ENCODE peak calls at places on chromosomes 12 and 14, in seven cellular contexts. Q, T, I, A, D, R and W are unnamed samples.

GRCh38 chr14:97851438-97851995 is 1054.3 kb downstream of the VRK1 start:
- DNase-seq in Q (no peak), T (no peak), I (no peak), A (no peak), D (no peak), R (no peak), W (no peak)

GRCh38 chr12:56020437-56021189 is at the start of gene IKZF4:
- DNase-seq in Q (no peak), T (no peak), I (no peak), A (peak), D (peak), R (peak), W (peak)

GRCh38 chr14:98940693-98941437 is 331.1 kb downstream of the BCL11B start:
- DNase-seq in Q (no peak), T (no peak), I (no peak), A (no peak), D (no peak), R (no peak), W (no peak)

GRCh38 chr14:70663707-70664179 is 22.0 kb downstream of the TTC9 start:
- DNase-seq in Q (no peak), T (peak), I (no peak), A (no peak), D (no peak), R (no peak), W (no peak)

GRCh38 chr12:125315771-125316170 is 250.5 kb downstream of the AACS start:
- DNase-seq in Q (no peak), T (no peak), I (no peak), A (no peak), D (no peak), R (no peak), W (no peak)

GRCh38 chr14:20988717-20989116 is 1.1 kb upstream of the METTL17 start:
- DNase-seq in Q (no peak), T (no peak), I (no peak), A (no peak), D (no peak), R (no peak), W (no peak)

GRCh38 chr12:94561943-94562411 is 88.4 kb downstream of the TMCC3 start:
- DNase-seq in Q (no peak), T (no peak), I (no peak), A (no peak), D (no peak), R (peak), W (no peak)

GRCh38 chr12:9364224-9365176 is 156.3 kb upstream of the PZP start:
- DNase-seq in Q (peak), T (peak), I (peak), A (peak), D (peak), R (no peak), W (peak)

GRCh38 chr12:50901685-50902113 is 50.6 kb upstream of the HIGD1C start:
- DNase-seq in Q (no peak), T (no peak), I (no peak), A (no peak), D (no peak), R (no peak), W (no peak)

GRCh38 chr14:99476864-99477263 is 3.8 kb downstream of the SETD3 start:
- DNase-seq in Q (no peak), T (no peak), I (no peak), A (no peak), D (peak), R (no peak), W (no peak)

GRCh38 chr12:99627459-99627858 is 20.1 kb upstream of the GARIN6 start:
- DNase-seq in Q (no peak), T (no peak), I (no peak), A (no peak), D (no peak), R (no peak), W (no peak)

GRCh38 chr14:64812412-64812811 is 67.3 kb downstream of the SPTB start:
- DNase-seq in Q (peak), T (no peak), I (no peak), A (peak), D (no peak), R (no peak), W (peak)

GRCh38 chr12:40921563-40922163 is 229.4 kb downstream of the CNTN1 start:
- DNase-seq in Q (no peak), T (peak), I (no peak), A (peak), D (peak), R (peak), W (peak)

GRCh38 chr14:54724772-54725325 is 157.9 kb downstream of the SAMD4A start:
- DNase-seq in Q (no peak), T (no peak), I (no peak), A (no peak), D (no peak), R (no peak), W (no peak)

GRCh38 chr12:33671676-33672075 is 232.1 kb upstream of the SYT10 start:
- DNase-seq in Q (no peak), T (no peak), I (no peak), A (peak), D (no peak), R (no peak), W (no peak)

GRCh38 chr14:95311752-95312151 is 8.0 kb downstream of the CLMN start:
- DNase-seq in Q (no peak), T (no peak), I (no peak), A (no peak), D (no peak), R (no peak), W (peak)

GRCh38 chr12:45234134-45234865 is 18.4 kb downstream of the ANO6 start:
- DNase-seq in Q (no peak), T (peak), I (no peak), A (peak), D (peak), R (no peak), W (peak)

GRCh38 chr14:51870620-51871019 is 10.2 kb downstream of the GNG2 start:
- DNase-seq in Q (no peak), T (no peak), I (no peak), A (no peak), D (no peak), R (no peak), W (no peak)

GRCh38 chr12:30748150-30748549 is 6.6 kb downstream of the CAPRIN2 start:
- DNase-seq in Q (no peak), T (no peak), I (no peak), A (no peak), D (no peak), R (no peak), W (no peak)

GRCh38 chr12:45581112-45581511 is 148.4 kb upstream of the ARID2 start:
- DNase-seq in Q (no peak), T (no peak), I (no peak), A (no peak), D (no peak), R (no peak), W (no peak)

GRCh38 chr14:39268393-39268792 is 34.7 kb downstream of the MIA2 start:
- DNase-seq in Q (no peak), T (no peak), I (no peak), A (no peak), D (peak), R (peak), W (peak)

GRCh38 chr12:77049767-77050353 is 15.5 kb downstream of the E2F7 start:
- DNase-seq in Q (no peak), T (peak), I (no peak), A (peak), D (peak), R (peak), W (peak)

GRCh38 chr14:96277890-96278289 is 21.9 kb downstream of the BDKRB1 start:
- DNase-seq in Q (no peak), T (no peak), I (no peak), A (no peak), D (no peak), R (no peak), W (no peak)

GRCh38 chr12:5665615-5666014 is 233.7 kb downstream of the NTF3 start:
- DNase-seq in Q (no peak), T (peak), I (no peak), A (no peak), D (no peak), R (no peak), W (no peak)

GRCh38 chr12:88243886-88244491 is 101.9 kb downstream of the TMTC3 start:
- DNase-seq in Q (no peak), T (no peak), I (no peak), A (no peak), D (no peak), R (no peak), W (no peak)

GRCh38 chr12:110869035-110869434 is 22.2 kb downstream of the CCDC63 start:
- DNase-seq in Q (no peak), T (no peak), I (no peak), A (no peak), D (no peak), R (no peak), W (no peak)

GRCh38 chr12:120534703-120535655 is 823 bp downstream of the RNF10 start:
- DNase-seq in Q (peak), T (peak), I (peak), A (peak), D (peak), R (no peak), W (peak)

GRCh38 chr12:95083938-95084337 is 10.5 kb upstream of the NR2C1 start:
- DNase-seq in Q (no peak), T (peak), I (no peak), A (peak), D (peak), R (no peak), W (peak)

GRCh38 chr14:88392609-88393008 is 7.2 kb downstream of the SPATA7 start:
- DNase-seq in Q (no peak), T (no peak), I (no peak), A (no peak), D (no peak), R (no peak), W (no peak)

GRCh38 chr14:76784881-76785280 is 23.6 kb downstream of the VASH1 start:
- DNase-seq in Q (peak), T (peak), I (peak), A (peak), D (peak), R (peak), W (peak)

GRCh38 chr12:124040286-124040685 is 67.3 kb downstream of the ZNF664 start:
- DNase-seq in Q (no peak), T (no peak), I (no peak), A (no peak), D (peak), R (no peak), W (no peak)

GRCh38 chr14:68476212-68476964 is 316.5 kb downstream of the ZFP36L1 start:
- DNase-seq in Q (no peak), T (peak), I (no peak), A (no peak), D (peak), R (no peak), W (peak)

GRCh38 chr12:26711569-26711968 is 121.4 kb downstream of the ITPR2 start:
- DNase-seq in Q (no peak), T (no peak), I (no peak), A (no peak), D (peak), R (no peak), W (no peak)

GRCh38 chr12:112182499-112182898 is 57.1 kb downstream of the TRAFD1 start:
- DNase-seq in Q (no peak), T (no peak), I (no peak), A (no peak), D (peak), R (peak), W (no peak)

GRCh38 chr12:125249066-125249824 is 184.0 kb downstream of the AACS start:
- DNase-seq in Q (no peak), T (no peak), I (no peak), A (no peak), D (no peak), R (no peak), W (no peak)

GRCh38 chr12:24960222-24960855 is 11.4 kb upstream of the BCAT1 start:
- DNase-seq in Q (no peak), T (peak), I (no peak), A (peak), D (peak), R (no peak), W (peak)

GRCh38 chr14:69891422-69891821 is 12.2 kb downstream of the SMOC1 start:
- DNase-seq in Q (no peak), T (no peak), I (no peak), A (no peak), D (no peak), R (no peak), W (peak)